ENCODE peak calls at places on chromosomes 7 and 10, in eight cellular contexts. L, A, S, H, V, Y, P and W are unnamed samples.

GRCh38 chr7:34823650-34824258 is 165.7 kb downstream of the NPSR1 start:
- DNase-seq in L (peak; percentile 83), A (peak; percentile 72), S (peak; percentile 49), H (no peak), V (no peak), Y (peak; percentile 85), P (peak; percentile 19), W (no peak)

GRCh38 chr10:47013469-47014169 is 102.4 kb downstream of the PTPN20 start:
- DNase-seq in L (no peak), A (no peak), S (no peak), H (no peak), V (no peak), Y (no peak), P (no peak), W (no peak)

GRCh38 chr10:71203124-71203523 is 9.2 kb upstream of the UNC5B start:
- DNase-seq in L (no peak), A (no peak), S (no peak), H (no peak), V (no peak), Y (no peak), P (no peak), W (no peak)

GRCh38 chr10:12795723-12796122 is 205.8 kb downstream of the CCDC3 start:
- DNase-seq in L (peak; percentile 88), A (no peak), S (no peak), H (no peak), V (no peak), Y (no peak), P (no peak), W (no peak)

GRCh38 chr7:107564553-107565298 is 955 bp downstream of the DUS4L start:
- DNase-seq in L (no peak), A (no peak), S (no peak), H (no peak), V (peak; percentile 76), Y (no peak), P (peak; percentile 62), W (peak; percentile 57)

GRCh38 chr7:108211382-108212201 is 81.4 kb upstream of the LAMB4 start:
- DNase-seq in L (no peak), A (no peak), S (peak; percentile 59), H (no peak), V (peak; percentile 77), Y (peak; percentile 92), P (no peak), W (no peak)

GRCh38 chr7:92763636-92764423 is 72.5 kb downstream of the CDK6 start:
- DNase-seq in L (no peak), A (no peak), S (peak; percentile 73), H (no peak), V (peak; percentile 79), Y (peak; percentile 88), P (no peak), W (peak; percentile 79)

GRCh38 chr10:119022846-119023552 is 6.5 kb upstream of the NANOS1 start:
- DNase-seq in L (no peak), A (no peak), S (peak; percentile 75), H (peak; percentile 78), V (no peak), Y (no peak), P (peak; percentile 61), W (no peak)

GRCh38 chr7:43456200-43456599 is 126.7 kb upstream of the STK17A start:
- DNase-seq in L (peak; percentile 73), A (no peak), S (no peak), H (no peak), V (no peak), Y (no peak), P (no peak), W (no peak)

GRCh38 chr7:12801107-12801506 is 113.7 kb downstream of the ARL4A start:
- DNase-seq in L (no peak), A (no peak), S (no peak), H (no peak), V (no peak), Y (peak; percentile 96), P (no peak), W (no peak)

GRCh38 chr10:91349381-91349780 is 60.8 kb upstream of the HECTD2 start:
- DNase-seq in L (peak; percentile 25), A (no peak), S (peak; percentile 16), H (no peak), V (peak; percentile 82), Y (no peak), P (peak; percentile 76), W (peak; percentile 61)

GRCh38 chr10:57168703-57169240 is 807.7 kb upstream of the ZWINT start:
- DNase-seq in L (no peak), A (no peak), S (no peak), H (no peak), V (no peak), Y (no peak), P (peak; percentile 10), W (no peak)

GRCh38 chr10:653991-654646 is 35.3 kb downstream of the DIP2C start:
- DNase-seq in L (no peak), A (no peak), S (no peak), H (no peak), V (no peak), Y (peak; percentile 14), P (no peak), W (no peak)

GRCh38 chr7:64618785-64619456 is 47.0 kb upstream of the ZNF107 start:
- DNase-seq in L (no peak), A (no peak), S (peak; percentile 34), H (no peak), V (peak; percentile 10), Y (peak; percentile 85), P (no peak), W (no peak)

GRCh38 chr7:150896562-150897209 is 44.4 kb downstream of the AOC1 start:
- DNase-seq in L (no peak), A (no peak), S (no peak), H (peak; percentile 89), V (no peak), Y (no peak), P (no peak), W (no peak)

GRCh38 chr7:139901411-139901810 is 72.3 kb downstream of the TBXAS1 start:
- DNase-seq in L (no peak), A (no peak), S (no peak), H (no peak), V (no peak), Y (no peak), P (no peak), W (no peak)

GRCh38 chr10:88819290-88819689 is 16.8 kb downstream of the LIPM start:
- DNase-seq in L (no peak), A (no peak), S (no peak), H (no peak), V (no peak), Y (no peak), P (no peak), W (no peak)

GRCh38 chr10:31004611-31005193 is 27.0 kb downstream of the ZNF438 start:
- DNase-seq in L (no peak), A (no peak), S (no peak), H (no peak), V (no peak), Y (peak; percentile 45), P (peak; percentile 68), W (peak; percentile 52)

GRCh38 chr10:16891375-16892313 is 74.4 kb upstream of the RSU1 start:
- DNase-seq in L (no peak), A (no peak), S (peak; percentile 78), H (no peak), V (peak; percentile 91), Y (peak; percentile 84), P (peak; percentile 70), W (peak; percentile 65)

GRCh38 chr7:128189231-128189930 is 51.7 kb upstream of the LEP start:
- DNase-seq in L (no peak), A (no peak), S (no peak), H (no peak), V (no peak), Y (no peak), P (no peak), W (no peak)

GRCh38 chr10:121648078-121648477 is 49.8 kb upstream of the FGFR2 start:
- DNase-seq in L (peak; percentile 73), A (no peak), S (no peak), H (no peak), V (no peak), Y (no peak), P (no peak), W (no peak)

GRCh38 chr10:124039432-124040086 is 53.8 kb downstream of the CHST15 start:
- DNase-seq in L (peak; percentile 58), A (no peak), S (no peak), H (no peak), V (no peak), Y (no peak), P (no peak), W (no peak)

GRCh38 chr7:151201344-151201743 is 8.9 kb downstream of the H2BK1 start:
- DNase-seq in L (no peak), A (no peak), S (no peak), H (no peak), V (no peak), Y (no peak), P (no peak), W (no peak)

GRCh38 chr10:31321396-31321941 is 2.5 kb downstream of the ZEB1 start:
- DNase-seq in L (no peak), A (no peak), S (no peak), H (no peak), V (no peak), Y (no peak), P (no peak), W (no peak)

GRCh38 chr7:41832936-41833335 is 130.0 kb upstream of the INHBA start:
- DNase-seq in L (no peak), A (no peak), S (peak; percentile 64), H (no peak), V (no peak), Y (no peak), P (no peak), W (no peak)

GRCh38 chr7:22728416-22729029 is 1.5 kb downstream of the IL6 start:
- DNase-seq in L (no peak), A (no peak), S (peak; percentile 52), H (no peak), V (peak; percentile 57), Y (peak; percentile 64), P (no peak), W (peak; percentile 35)